ENCODE peak calls at places on chromosomes 13 and 19, in five cellular contexts. P is lung, A is thoracic aorta, F is heart left ventricle, E is HCT116. I is an unnamed sample.

GRCh38 chr19:19171821-19172532 is 1.9 kb upstream of the MEF2B start:
- DNase-seq in P (no peak), A (no peak), F (no peak), E (no peak), I (peak)

GRCh38 chr19:1074512-1075283 is 7.7 kb downstream of the ARHGAP45 start:
- DNase-seq in P (peak), A (no peak), F (peak), E (no peak), I (no peak)

GRCh38 chr13:99506632-99507031 is 5.4 kb downstream of the TM9SF2 start:
- DNase-seq in P (no peak), A (no peak), F (no peak), E (no peak), I (no peak)

GRCh38 chr19:6219592-6220290 is 60.0 kb downstream of the MLLT1 start:
- DNase-seq in P (no peak), A (no peak), F (no peak), E (no peak), I (no peak)

GRCh38 chr19:28633223-28634030 is 579.5 kb downstream of the UQCRFS1 start:
- DNase-seq in P (peak), A (no peak), F (no peak), E (no peak), I (no peak)

GRCh38 chr13:20182231-20182846 is 10.4 kb downstream of the GJB2 start:
- DNase-seq in P (peak), A (no peak), F (no peak), E (peak), I (peak)

GRCh38 chr19:39916851-39917396 is 17.5 kb downstream of the FCGBP start:
- DNase-seq in P (peak), A (no peak), F (no peak), E (no peak), I (no peak)

GRCh38 chr13:112962396-112962795 is 6.6 kb upstream of the MCF2L start:
- DNase-seq in P (no peak), A (no peak), F (no peak), E (no peak), I (no peak)

GRCh38 chr13:34731486-34731885 is 210.6 kb upstream of the NBEA start:
- DNase-seq in P (no peak), A (no peak), F (no peak), E (no peak), I (no peak)

GRCh38 chr13:113220141-113220598 is 10.8 kb downstream of the CUL4A start:
- DNase-seq in P (peak), A (no peak), F (peak), E (no peak), I (no peak)

GRCh38 chr13:44237276-44237767 is 136.3 kb upstream of the SERP2 start:
- DNase-seq in P (peak), A (peak), F (peak), E (no peak), I (peak)

GRCh38 chr13:95624020-95624419 is 20.5 kb downstream of the DZIP1 start:
- DNase-seq in P (no peak), A (no peak), F (no peak), E (peak), I (no peak)

GRCh38 chr19:16373989-16374388 is 49.4 kb downstream of the KLF2 start:
- DNase-seq in P (no peak), A (no peak), F (no peak), E (no peak), I (no peak)

GRCh38 chr19:12513531-12514061 is 29.0 kb upstream of the ZNF709 start:
- DNase-seq in P (peak), A (no peak), F (peak), E (no peak), I (no peak)

GRCh38 chr19:3298853-3299449 is 67.4 kb upstream of the NFIC start:
- DNase-seq in P (no peak), A (no peak), F (no peak), E (no peak), I (no peak)

GRCh38 chr19:35935911-35936737 is at the start of gene LRFN3:
- DNase-seq in P (peak), A (no peak), F (peak), E (peak), I (no peak)

GRCh38 chr19:17302391-17303166 is 646 bp downstream of the ABHD8 start:
- DNase-seq in P (no peak), A (no peak), F (no peak), E (no peak), I (no peak)

GRCh38 chr13:49356224-49356623 is 87.6 kb downstream of the CAB39L start:
- DNase-seq in P (no peak), A (no peak), F (no peak), E (no peak), I (peak)

GRCh38 chr19:42989851-42990250 is 36.4 kb downstream of the PSG11 start:
- DNase-seq in P (no peak), A (no peak), F (no peak), E (no peak), I (no peak)

GRCh38 chr19:33825556-33825955 is 28.9 kb downstream of the KCTD15 start:
- DNase-seq in P (no peak), A (no peak), F (no peak), E (no peak), I (no peak)

GRCh38 chr19:30064021-30064699 is 122.1 kb downstream of the URI1 start:
- DNase-seq in P (no peak), A (no peak), F (no peak), E (no peak), I (no peak)

GRCh38 chr13:92187378-92187989 is 789.1 kb downstream of the GPC5 start:
- DNase-seq in P (no peak), A (no peak), F (no peak), E (no peak), I (no peak)

GRCh38 chr19:17236414-17236716 is 9.4 kb downstream of the NR2F6 start:
- DNase-seq in P (no peak), A (no peak), F (no peak), E (no peak), I (no peak)

GRCh38 chr19:11580665-11581418 is 3.4 kb upstream of the ACP5 start:
- DNase-seq in P (no peak), A (no peak), F (no peak), E (no peak), I (no peak)

GRCh38 chr13:42594577-42595571 is 20.9 kb downstream of the TNFSF11 start:
- DNase-seq in P (peak), A (no peak), F (peak), E (peak), I (peak)

GRCh38 chr19:17947815-17948473 is 15.1 kb downstream of the CCDC124 start:
- DNase-seq in P (peak), A (peak), F (peak), E (peak), I (peak)

DNA sequence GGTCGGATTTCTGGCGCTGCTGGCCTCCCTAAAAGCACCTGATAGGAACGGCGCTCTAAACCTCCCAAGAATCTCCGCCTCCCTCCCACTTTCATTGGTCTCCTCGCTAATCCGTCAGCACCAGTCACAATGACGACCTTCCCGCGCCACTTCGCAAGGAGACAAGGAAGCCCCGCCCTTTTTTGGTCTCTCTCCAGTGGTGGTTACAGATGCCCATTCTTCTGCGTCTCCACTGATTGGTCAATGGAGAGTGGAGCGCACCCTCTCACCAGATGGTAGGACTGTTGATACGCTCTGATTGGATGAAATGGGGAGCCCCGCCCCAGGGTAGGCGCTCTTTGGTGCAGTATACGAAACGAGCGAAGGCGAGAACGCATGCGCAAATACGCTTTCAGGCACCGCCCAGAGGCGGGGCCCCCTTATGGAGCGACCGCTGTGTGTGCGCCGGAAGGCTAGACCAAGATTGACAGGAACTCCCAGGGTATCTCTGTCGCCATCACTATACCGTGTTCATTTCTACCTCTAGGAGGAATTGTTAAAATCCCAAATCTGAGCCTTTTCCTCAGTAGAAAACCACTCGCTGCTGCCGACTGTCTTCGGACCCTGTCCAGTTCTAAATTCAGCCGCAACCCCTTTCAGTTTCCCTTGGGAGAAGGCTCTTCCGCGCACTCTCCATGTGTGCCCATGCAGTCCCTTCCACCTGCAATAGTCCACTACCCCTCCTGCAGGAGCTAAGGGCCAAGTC is 617 bp upstream of the HNRNPL start:
- DNase-seq in P (peak), A (peak), F (peak), E (peak), I (peak)
- TF ChIP-seq CTCF in P (no peak), A (peak), F (no peak), E (no peak), I (peak)

GRCh38 chr19:31834070-31834469 is 484.8 kb upstream of the TSHZ3 start:
- DNase-seq in P (no peak), A (no peak), F (no peak), E (no peak), I (no peak)

GRCh38 chr19:31841755-31842154 is 492.5 kb upstream of the TSHZ3 start:
- DNase-seq in P (no peak), A (no peak), F (no peak), E (no peak), I (no peak)

DNA sequence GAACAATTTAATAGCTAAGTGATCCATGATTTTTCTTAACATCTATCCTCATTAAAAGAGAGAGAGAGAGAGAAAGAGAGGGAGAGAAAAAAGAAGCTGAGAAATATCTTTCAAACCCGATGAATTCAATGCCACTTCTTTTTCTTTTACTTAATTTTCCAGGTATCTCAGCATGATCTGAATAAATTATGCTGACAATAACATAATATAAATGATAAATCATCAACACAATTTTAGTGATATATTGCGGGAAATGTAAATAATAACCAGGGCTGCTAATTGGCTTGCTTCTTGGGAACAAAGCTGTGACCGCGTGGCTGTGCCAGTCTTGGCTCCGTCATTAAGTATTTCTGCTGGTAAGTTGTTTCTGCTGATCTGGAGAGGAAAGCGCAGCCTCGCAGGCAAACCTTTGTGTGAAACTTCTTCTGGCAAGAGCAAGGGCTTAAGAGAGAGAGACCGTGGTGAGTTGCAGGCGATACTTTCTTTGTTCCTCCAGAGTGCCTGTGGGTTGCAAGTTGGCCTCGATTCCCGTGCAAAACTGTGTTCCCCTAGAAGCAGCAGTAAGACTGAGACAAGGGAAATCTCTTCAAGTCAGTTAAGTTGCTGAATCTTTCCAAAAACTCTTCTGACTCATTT is 489.0 kb upstream of the TSHZ3 start:
- DNase-seq in P (no peak), A (no peak), F (no peak), E (no peak), I (no peak)
- H3K4me3 ChIP-seq in P (no peak), A (no peak), F (no peak), E (no peak), I (no peak)

DNA sequence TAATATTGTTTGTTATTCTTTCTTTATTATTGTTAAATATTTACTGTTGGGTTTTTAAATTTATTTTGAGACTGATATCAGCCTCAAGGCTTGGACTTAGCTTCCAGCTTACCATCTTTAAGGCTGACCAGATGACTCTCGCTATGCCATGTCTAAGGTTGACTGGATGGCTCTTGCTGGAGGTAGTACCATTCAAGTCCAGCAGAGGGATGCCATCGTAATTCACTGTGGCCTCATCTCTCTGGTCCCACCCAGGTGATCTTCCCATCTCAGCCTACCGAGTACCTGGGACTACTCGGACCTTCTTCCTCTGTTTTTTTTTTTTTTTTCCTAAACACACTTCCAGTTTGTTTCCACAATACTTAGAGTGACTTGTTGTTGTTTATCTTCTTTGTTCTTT is 41.7 kb upstream of the ZNF91 start:
- DNase-seq in P (no peak), A (no peak), F (no peak), E (no peak), I (no peak)
- TF ChIP-seq CTCF in P (no peak), A (no peak), F (peak), E (peak), I (peak)

GRCh38 chr19:7982103-7982502 is 23.3 kb downstream of the ELAVL1 start:
- DNase-seq in P (no peak), A (no peak), F (no peak), E (no peak), I (no peak)

GRCh38 chr19:7982651-7983099 is 22.8 kb downstream of the ELAVL1 start:
- DNase-seq in P (no peak), A (no peak), F (no peak), E (no peak), I (no peak)

GRCh38 chr19:7983995-7984837 is 21.2 kb downstream of the ELAVL1 start:
- DNase-seq in P (no peak), A (no peak), F (no peak), E (no peak), I (no peak)

GRCh38 chr19:7981661-7982060 is 23.8 kb downstream of the ELAVL1 start:
- DNase-seq in P (no peak), A (no peak), F (no peak), E (no peak), I (no peak)

DNA sequence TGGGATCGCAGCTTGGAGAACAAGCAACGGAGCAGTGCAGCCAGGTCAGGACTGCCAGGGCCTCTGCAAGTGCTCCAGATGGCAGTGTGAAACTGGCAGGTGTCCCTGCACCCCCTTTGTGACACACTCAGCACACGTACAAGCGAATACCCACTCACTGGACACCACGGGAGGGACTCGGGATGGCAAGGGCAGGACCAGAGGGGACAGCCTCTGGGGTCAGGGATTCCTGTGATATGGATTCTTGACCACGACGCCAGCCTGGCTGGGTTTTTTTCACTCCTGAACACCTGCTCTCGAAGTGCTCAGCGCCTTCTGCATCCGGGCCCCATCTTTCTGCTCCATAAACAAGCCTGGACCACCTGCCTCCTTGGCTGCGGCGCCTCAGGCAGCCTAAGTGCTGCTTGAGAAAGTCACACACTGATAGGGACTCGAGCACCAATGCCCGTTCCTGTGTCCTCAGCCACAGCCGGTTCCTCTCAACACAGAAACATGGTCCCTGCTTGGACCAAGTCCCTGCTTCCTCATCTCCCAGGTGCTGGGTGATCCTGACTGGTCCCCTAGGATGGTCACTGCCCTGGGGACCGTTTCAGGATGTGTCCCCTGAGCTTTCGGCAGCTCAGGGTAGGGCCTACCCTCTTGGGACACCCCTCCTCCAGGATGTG is 22.0 kb downstream of the ELAVL1 start:
- DNase-seq in P (no peak), A (no peak), F (no peak), E (no peak), I (no peak)
- H3K4me3 ChIP-seq in P (no peak), A (no peak), F (no peak), E (no peak), I (no peak)

GRCh38 chr19:44069415-44069814 is 2.5 kb upstream of the ZNF284 start:
- DNase-seq in P (no peak), A (no peak), F (no peak), E (no peak), I (no peak)

GRCh38 chr19:44071824-44072542 is at the start of gene ZNF284:
- DNase-seq in P (peak), A (peak), F (peak), E (no peak), I (peak)

GRCh38 chr19:44076325-44076724 is 4.4 kb downstream of the ZNF284 start:
- DNase-seq in P (no peak), A (no peak), F (no peak), E (no peak), I (no peak)

GRCh38 chr19:44072543-44073401 is 813 bp downstream of the ZNF284 start:
- DNase-seq in P (no peak), A (no peak), F (no peak), E (no peak), I (no peak)
- TF ChIP-seq CTCF in P (no peak), A (no peak), F (no peak), E (no peak), I (no peak)